ENCODE peak calls at places on chromosomes 3 and 15, in four cellular contexts. One of them, this sample, is unnamed. For H3K9me3, the result is how much of the 10 kb centered on the place peaks cover.

GRCh38 chr3:15896500-15896899 is 98.7 kb upstream of the ANKRD28 start:
- DNase-seq in heart right ventricle: no peak
- DNase-seq in tibial artery: no peak
- DNase-seq in keratinocyte: no peak
- DNase-seq in this sample: no peak

GRCh38 chr3:196942915-196943277 is 568 bp upstream of the NCBP2 start:
- DNase-seq in keratinocyte: no peak
- DNase-seq in heart right ventricle: no peak
- DNase-seq in tibial artery: no peak
- DNase-seq in this sample: peak

GRCh38 chr3:10520118-10520517 is 14.7 kb upstream of the ATP2B2 start:
- DNase-seq in keratinocyte: no peak
- DNase-seq in heart right ventricle: no peak
- DNase-seq in tibial artery: peak
- DNase-seq in this sample: no peak

GRCh38 chr15:91224750-91225380 is 124.8 kb downstream of the SV2B start:
- DNase-seq in keratinocyte: no peak
- DNase-seq in tibial artery: no peak
- DNase-seq in heart right ventricle: peak
- DNase-seq in this sample: no peak

GRCh38 chr3:16484216-16484615 is 29.3 kb downstream of the RFTN1 start:
- DNase-seq in keratinocyte: no peak
- DNase-seq in heart right ventricle: no peak
- DNase-seq in tibial artery: no peak
- DNase-seq in this sample: no peak

GRCh38 chr15:81897011-81897677 is 148.7 kb downstream of the MEX3B start:
- DNase-seq in keratinocyte: no peak
- DNase-seq in heart right ventricle: no peak
- DNase-seq in tibial artery: no peak
- DNase-seq in this sample: no peak

GRCh38 chr15:100216177-100216576 is 125.6 kb downstream of the ADAMTS17 start:
- DNase-seq in tibial artery: peak
- DNase-seq in keratinocyte: no peak
- DNase-seq in heart right ventricle: no peak
- DNase-seq in this sample: no peak

GRCh38 chr3:156148946-156149348 is 28.6 kb downstream of the KCNAB1 start:
- DNase-seq in heart right ventricle: peak
- DNase-seq in tibial artery: no peak
- DNase-seq in keratinocyte: no peak
- DNase-seq in this sample: no peak

GRCh38 chr3:43006825-43007224 is 27.7 kb downstream of the GASK1A start:
- DNase-seq in heart right ventricle: no peak
- DNase-seq in keratinocyte: no peak
- DNase-seq in tibial artery: no peak
- DNase-seq in this sample: no peak

GRCh38 chr3:143139786-143140185 is 20.2 kb downstream of the CHST2 start:
- DNase-seq in heart right ventricle: peak
- DNase-seq in tibial artery: no peak
- DNase-seq in keratinocyte: peak
- DNase-seq in this sample: no peak

GRCh38 chr3:137761099-137761562 is 3.0 kb upstream of the SOX14 start:
- DNase-seq in heart right ventricle: no peak
- DNase-seq in keratinocyte: no peak
- DNase-seq in tibial artery: no peak
- DNase-seq in this sample: no peak

GRCh38 chr3:51819709-51820406 is 40.8 kb upstream of the IQCF6 start:
- DNase-seq in tibial artery: no peak
- DNase-seq in heart right ventricle: no peak
- DNase-seq in keratinocyte: no peak
- DNase-seq in this sample: no peak

GRCh38 chr15:91660174-91660649 is 193.3 kb upstream of the SLCO3A1 start:
- DNase-seq in heart right ventricle: no peak
- DNase-seq in keratinocyte: no peak
- DNase-seq in tibial artery: no peak
- DNase-seq in this sample: no peak

GRCh38 chr3:170355738-170356595 is 1.5 kb upstream of the SKIL start:
- DNase-seq in heart right ventricle: peak
- DNase-seq in tibial artery: peak
- DNase-seq in keratinocyte: no peak
- DNase-seq in this sample: peak

GRCh38 chr3:190443257-190443656 is 6.4 kb downstream of the TMEM207 start:
- DNase-seq in tibial artery: no peak
- DNase-seq in heart right ventricle: no peak
- DNase-seq in keratinocyte: no peak
- DNase-seq in this sample: no peak

GRCh38 chr3:150464684-150465083 is 56.6 kb downstream of the TSC22D2 start:
- DNase-seq in heart right ventricle: no peak
- DNase-seq in tibial artery: no peak
- DNase-seq in keratinocyte: no peak
- DNase-seq in this sample: no peak

GRCh38 chr3:1616715-1617114 is 482.0 kb upstream of the CNTN4 start:
- DNase-seq in tibial artery: no peak
- DNase-seq in keratinocyte: no peak
- DNase-seq in heart right ventricle: no peak
- DNase-seq in this sample: no peak

GRCh38 chr15:36914962-36915808 is 185.2 kb downstream of the MEIS2 start:
- DNase-seq in heart right ventricle: no peak
- DNase-seq in keratinocyte: no peak
- DNase-seq in tibial artery: no peak
- DNase-seq in this sample: no peak

GRCh38 chr3:184539801-184540440 is 21.7 kb upstream of the EPHB3 start:
- DNase-seq in keratinocyte: no peak
- DNase-seq in heart right ventricle: no peak
- DNase-seq in tibial artery: no peak
- DNase-seq in this sample: no peak

GRCh38 chr3:71063768-71064287 is 519.7 kb downstream of the FOXP1 start:
- DNase-seq in keratinocyte: no peak
- DNase-seq in heart right ventricle: peak
- DNase-seq in tibial artery: no peak
- DNase-seq in this sample: peak

GRCh38 chr3:63991666-63992065 is 31.6 kb downstream of the PSMD6 start:
- DNase-seq in heart right ventricle: no peak
- DNase-seq in keratinocyte: no peak
- DNase-seq in tibial artery: no peak
- DNase-seq in this sample: no peak

GRCh38 chr3:80338366-80338765 is 570.6 kb upstream of the ROBO1 start:
- DNase-seq in heart right ventricle: no peak
- DNase-seq in tibial artery: no peak
- DNase-seq in keratinocyte: no peak
- DNase-seq in this sample: no peak

GRCh38 chr15:93209690-93210425 is 120.8 kb upstream of the RGMA start:
- DNase-seq in heart right ventricle: no peak
- DNase-seq in keratinocyte: no peak
- DNase-seq in tibial artery: no peak
- DNase-seq in this sample: no peak

GRCh38 chr3:53531749-53532148 is 37.3 kb downstream of the CACNA1D start:
- DNase-seq in tibial artery: no peak
- DNase-seq in heart right ventricle: no peak
- DNase-seq in keratinocyte: no peak
- DNase-seq in this sample: no peak

GRCh38 chr15:66938114-66938830 is 127.1 kb upstream of the SMAD3 start:
- DNase-seq in tibial artery: peak
- DNase-seq in keratinocyte: no peak
- DNase-seq in heart right ventricle: no peak
- DNase-seq in this sample: no peak

GRCh38 chr3:99425930-99426329 is 212.5 kb upstream of the COL8A1 start:
- DNase-seq in tibial artery: no peak
- DNase-seq in heart right ventricle: no peak
- DNase-seq in keratinocyte: no peak
- DNase-seq in this sample: no peak

GRCh38 chr3:120622870-120623718 is 27.0 kb downstream of the NDUFB4 start:
- DNase-seq in tibial artery: no peak
- DNase-seq in keratinocyte: no peak
- DNase-seq in heart right ventricle: no peak
- DNase-seq in this sample: no peak

GRCh38 chr15:31279221-31280036 is 47.2 kb upstream of the KLF13 start:
- DNase-seq in heart right ventricle: peak
- DNase-seq in keratinocyte: no peak
- DNase-seq in tibial artery: peak
- DNase-seq in this sample: no peak

GRCh38 chr3:50551293-50552057 is 16.1 kb downstream of the C3orf18 start:
- DNase-seq in heart right ventricle: no peak
- DNase-seq in keratinocyte: no peak
- DNase-seq in tibial artery: no peak
- DNase-seq in this sample: no peak

GRCh38 chr3:71629289-71630252 is 46.0 kb upstream of the FOXP1 start:
- DNase-seq in heart right ventricle: peak
- DNase-seq in tibial artery: peak
- DNase-seq in keratinocyte: no peak
- DNase-seq in this sample: no peak

GRCh38 chr3:132682201-132682600 is 22.1 kb downstream of the UBA5 start:
- DNase-seq in heart right ventricle: no peak
- DNase-seq in tibial artery: no peak
- DNase-seq in keratinocyte: no peak
- DNase-seq in this sample: no peak

GRCh38 chr15:53197426-53197839 is 407.3 kb upstream of the ONECUT1 start:
- DNase-seq in tibial artery: peak
- DNase-seq in heart right ventricle: peak
- DNase-seq in keratinocyte: no peak
- DNase-seq in this sample: no peak

DNA sequence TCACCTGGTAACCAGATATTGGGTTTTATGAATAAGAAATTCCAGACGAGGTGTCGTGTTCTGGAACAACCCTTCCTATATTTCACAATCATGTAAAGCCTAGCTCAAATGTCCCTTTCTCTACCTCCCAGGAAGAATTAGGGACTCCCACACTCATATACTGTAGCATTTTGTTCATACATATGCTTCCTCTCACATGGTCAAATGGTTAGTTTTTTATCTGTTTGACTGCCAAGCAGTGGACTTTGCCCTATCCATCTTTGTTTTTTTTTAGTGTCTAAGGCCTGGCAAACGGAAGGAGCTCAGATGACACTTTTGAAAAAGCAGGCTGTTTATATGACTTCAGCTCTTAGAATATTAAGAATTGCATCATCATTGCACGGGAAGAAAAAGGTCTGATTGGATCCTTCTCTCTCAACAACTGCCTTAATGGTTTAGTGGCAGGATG is 326.7 kb upstream of the TBL1XR1 start:
- DNase-seq in heart right ventricle: no peak
- DNase-seq in tibial artery: no peak
- DNase-seq in keratinocyte: no peak
- DNase-seq in this sample: no peak
- H3K9me3 ChIP-seq in heart right ventricle: under half
- H3K9me3 ChIP-seq in tibial artery: under half
- H3K9me3 ChIP-seq in keratinocyte: under half
- H3K9me3 ChIP-seq in this sample: under half

DNA sequence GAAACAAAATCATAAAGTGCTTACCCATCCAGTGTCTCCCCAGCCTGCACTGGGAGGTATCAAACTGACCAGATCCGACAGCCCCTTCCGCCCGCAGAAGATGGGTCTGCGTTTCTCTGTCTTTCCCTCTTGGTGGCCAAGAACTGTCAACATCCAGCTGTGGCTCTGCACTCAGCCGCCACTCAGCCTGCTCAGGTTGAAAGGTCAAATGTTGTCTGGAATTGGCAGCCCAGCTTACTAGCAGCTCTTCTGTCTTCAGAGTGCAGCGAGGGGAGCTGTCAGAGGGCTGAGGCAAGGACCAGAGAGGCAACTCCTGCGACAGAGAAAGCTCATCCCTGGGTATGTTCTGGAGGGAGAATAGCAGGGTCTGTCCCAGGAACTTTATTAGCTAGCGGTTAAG is 45.4 kb downstream of the GOLGA6L2 start:
- DNase-seq in keratinocyte: no peak
- DNase-seq in tibial artery: no peak
- DNase-seq in heart right ventricle: no peak
- DNase-seq in this sample: no peak
- H3K9me3 ChIP-seq in keratinocyte: under half
- H3K9me3 ChIP-seq in tibial artery: under half
- H3K9me3 ChIP-seq in heart right ventricle: under half
- H3K9me3 ChIP-seq in this sample: under half

GRCh38 chr3:152620395-152620794 is 214.5 kb upstream of the P2RY1 start:
- DNase-seq in keratinocyte: no peak
- DNase-seq in tibial artery: no peak
- DNase-seq in heart right ventricle: no peak
- DNase-seq in this sample: no peak
- H3K9me3 ChIP-seq in keratinocyte: under half
- H3K9me3 ChIP-seq in tibial artery: under half
- H3K9me3 ChIP-seq in heart right ventricle: under half
- H3K9me3 ChIP-seq in this sample: under half

GRCh38 chr3:21169858-21170257 is 581.2 kb downstream of the ZNF385D start:
- DNase-seq in tibial artery: no peak
- DNase-seq in heart right ventricle: no peak
- DNase-seq in keratinocyte: no peak
- DNase-seq in this sample: no peak

GRCh38 chr3:21170964-21171363 is 580.0 kb downstream of the ZNF385D start:
- DNase-seq in heart right ventricle: no peak
- DNase-seq in keratinocyte: no peak
- DNase-seq in tibial artery: no peak
- DNase-seq in this sample: no peak

DNA sequence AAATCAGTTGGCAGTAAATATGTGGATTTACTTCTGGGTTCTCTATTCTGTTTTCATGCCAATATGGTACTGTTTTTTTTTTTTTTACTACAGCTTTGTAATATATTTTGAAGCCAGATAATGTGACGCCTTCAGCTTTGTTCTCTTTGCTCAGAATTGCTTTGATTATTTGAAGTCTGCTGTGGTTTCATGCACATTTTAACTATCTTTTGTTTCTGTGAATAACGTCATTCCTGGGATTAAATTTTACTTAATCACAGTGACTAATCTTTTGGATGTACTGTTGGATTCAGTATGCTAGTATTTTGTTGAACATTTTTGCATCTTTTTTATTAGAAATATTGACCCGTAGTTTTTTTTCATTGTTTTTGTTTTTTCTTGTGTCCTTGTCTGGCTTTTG is 576.5 kb downstream of the ZNF385D start:
- DNase-seq in heart right ventricle: no peak
- DNase-seq in keratinocyte: no peak
- DNase-seq in tibial artery: no peak
- DNase-seq in this sample: no peak
- H3K9me3 ChIP-seq in heart right ventricle: under half
- H3K9me3 ChIP-seq in keratinocyte: under half
- H3K9me3 ChIP-seq in tibial artery: under half
- H3K9me3 ChIP-seq in this sample: under half

GRCh38 chr15:86568378-86568777 is 488.7 kb downstream of the AGBL1 start:
- DNase-seq in keratinocyte: no peak
- DNase-seq in tibial artery: no peak
- DNase-seq in heart right ventricle: no peak
- DNase-seq in this sample: no peak
- H3K9me3 ChIP-seq in keratinocyte: under half
- H3K9me3 ChIP-seq in tibial artery: under half
- H3K9me3 ChIP-seq in heart right ventricle: under half
- H3K9me3 ChIP-seq in this sample: under half